ENCODE peak calls at places on chromosome 15, in ten cellular contexts. T, Y, Z, A, V, W, M, G, X and F are unnamed samples.

GRCh38 chr15:72229076-72229946 is 1.7 kb downstream of the PKM start:
- DNase-seq in X (no peak), G (no peak), A (peak), M (no peak), T (peak), Y (no peak), Z (no peak), V (no peak), W (no peak), F (peak)

GRCh38 chr15:96331942-96332853 is 1.7 kb downstream of the NR2F2 start:
- DNase-seq in W (no peak), Y (no peak), V (peak), T (peak), G (peak), Z (no peak), A (peak), M (no peak), X (no peak), F (no peak)

GRCh38 chr15:57747206-57747605 is 40.7 kb downstream of the POLR2M start:
- DNase-seq in X (no peak), T (no peak), W (no peak), V (no peak), Z (no peak), Y (no peak), G (no peak), A (peak), M (no peak), F (no peak)

GRCh38 chr15:58043192-58043903 is 22.2 kb downstream of the ALDH1A2 start:
- DNase-seq in M (no peak), Y (peak), Z (no peak), X (no peak), T (peak), V (peak), A (peak), G (peak), W (peak), F (no peak)

GRCh38 chr15:65862682-65863081 is 6.6 kb upstream of the RAB11A start:
- DNase-seq in T (peak), W (peak), V (peak), X (no peak), Z (no peak), M (peak), Y (no peak), G (no peak), A (peak), F (no peak)

GRCh38 chr15:57259511-57260143 is 116.7 kb upstream of the CGNL1 start:
- DNase-seq in V (no peak), X (no peak), G (no peak), Y (no peak), W (no peak), A (no peak), M (no peak), Z (no peak), T (peak), F (peak)

GRCh38 chr15:32692286-32692685 is 25.5 kb upstream of the GREM1 start:
- DNase-seq in M (no peak), A (no peak), W (no peak), X (no peak), Z (no peak), G (no peak), T (no peak), Y (no peak), V (no peak), F (no peak)

GRCh38 chr15:85402195-85402921 is 22.0 kb downstream of the AKAP13 start:
- DNase-seq in Y (no peak), T (no peak), Z (no peak), A (peak), W (no peak), X (no peak), G (no peak), M (no peak), V (no peak), F (no peak)

GRCh38 chr15:93121994-93122910 is 33.2 kb upstream of the RGMA start:
- DNase-seq in Y (no peak), X (no peak), V (no peak), T (no peak), A (no peak), M (no peak), W (no peak), Z (no peak), G (no peak), F (no peak)

GRCh38 chr15:82699726-82700125 is 9.9 kb downstream of the AP3B2 start:
- DNase-seq in T (peak), Y (no peak), Z (no peak), A (peak), W (peak), V (no peak), M (no peak), X (no peak), G (no peak), F (no peak)

GRCh38 chr15:91186892-91187644 is 87.0 kb downstream of the SV2B start:
- DNase-seq in T (peak), V (peak), A (no peak), G (no peak), X (peak), Y (no peak), Z (no peak), M (no peak), W (peak), F (no peak)

GRCh38 chr15:57572463-57572862 is 19.2 kb upstream of the MYZAP start:
- DNase-seq in A (peak), G (no peak), T (no peak), V (no peak), M (no peak), W (no peak), Y (no peak), X (no peak), Z (peak), F (no peak)

GRCh38 chr15:59166601-59167265 is 39.9 kb upstream of the LDHAL6B start:
- DNase-seq in X (no peak), G (no peak), A (no peak), Y (no peak), T (peak), Z (no peak), M (no peak), V (no peak), W (no peak), F (no peak)

GRCh38 chr15:85793641-85794597 is 806 bp downstream of the KLHL25 start:
- DNase-seq in X (no peak), A (peak), Z (no peak), V (peak), G (peak), M (no peak), Y (no peak), W (peak), T (peak), F (peak)

GRCh38 chr15:88166330-88166993 is 90.1 kb downstream of the NTRK3 start:
- DNase-seq in G (no peak), A (no peak), Y (no peak), W (peak), X (no peak), Z (no peak), V (peak), M (no peak), T (peak), F (no peak)

GRCh38 chr15:91950631-91951384 is 97.3 kb downstream of the SLCO3A1 start:
- DNase-seq in T (no peak), V (no peak), X (no peak), W (no peak), Y (no peak), A (no peak), M (no peak), Z (no peak), G (no peak), F (no peak)

GRCh38 chr15:80210612-80211554 is 41.1 kb downstream of the CTXND1 start:
- DNase-seq in T (no peak), Y (no peak), Z (no peak), X (peak), V (no peak), W (no peak), A (no peak), G (no peak), M (no peak), F (no peak)

GRCh38 chr15:63610209-63610841 is 13.1 kb downstream of the FBXL22 start:
- DNase-seq in Z (peak), W (peak), X (peak), Y (peak), M (peak), G (no peak), T (peak), V (peak), A (peak), F (no peak)

GRCh38 chr15:88745075-88745474 is 58.2 kb upstream of the ACAN start:
- DNase-seq in G (no peak), M (no peak), Z (peak), W (no peak), T (no peak), A (peak), Y (no peak), X (no peak), V (no peak), F (no peak)

GRCh38 chr15:58447244-58448010 is 15.6 kb downstream of the LIPC start:
- DNase-seq in W (no peak), T (no peak), M (no peak), V (no peak), X (no peak), A (peak), Z (peak), Y (no peak), G (no peak), F (no peak)

GRCh38 chr15:49079340-49080039 is 33.2 kb upstream of the SECISBP2L start:
- DNase-seq in Z (no peak), V (no peak), W (no peak), X (no peak), A (no peak), T (peak), Y (no peak), G (no peak), M (no peak), F (no peak)
- TF ChIP-seq CTCF in Z (no peak), V (no peak), W (no peak), X (no peak), A (no peak), T (no peak), Y (no peak), G (no peak), M (no peak), F (no peak)

GRCh38 chr15:68316061-68316804 is 38.7 kb downstream of the FEM1B start:
- DNase-seq in M (no peak), A (no peak), V (no peak), T (peak), Y (no peak), X (no peak), Z (no peak), W (peak), G (no peak), F (peak)
- TF ChIP-seq CTCF in M (no peak), A (peak), V (peak), T (peak), Y (peak), X (peak), Z (no peak), W (no peak), G (no peak), F (no peak)

DNA sequence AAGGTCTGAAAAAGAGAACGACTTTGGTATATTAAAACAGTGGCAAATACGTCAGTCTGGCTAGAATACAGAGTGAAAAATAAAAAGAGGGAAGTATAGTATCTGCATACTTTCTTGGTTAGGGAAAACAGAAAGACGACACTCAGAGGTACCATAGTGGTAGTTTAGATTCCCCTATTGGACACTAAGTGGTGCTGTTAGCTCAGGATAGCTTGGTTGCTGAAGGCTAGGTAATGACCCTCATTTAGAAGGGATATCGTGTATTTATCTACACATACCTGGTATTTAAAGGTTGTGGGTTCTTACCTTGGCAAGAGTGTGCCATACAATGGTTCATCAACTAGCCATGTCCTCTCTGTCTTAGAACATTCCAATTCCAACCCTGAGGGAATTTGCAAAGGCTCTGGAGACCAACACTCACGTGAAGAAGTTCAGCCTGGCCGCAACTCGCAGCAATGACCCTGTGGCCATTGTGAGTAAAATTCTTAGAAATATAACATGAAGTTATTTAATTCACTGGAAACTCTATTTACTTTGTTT is 31.0 kb downstream of the TMOD2 start:
- DNase-seq in M (no peak), W (no peak), Y (no peak), T (no peak), G (no peak), V (peak), A (no peak), X (no peak), Z (no peak), F (no peak)
- TF ChIP-seq CTCF in M (no peak), W (no peak), Y (peak), T (peak), G (no peak), V (peak), A (no peak), X (peak), Z (peak), F (no peak)

GRCh38 chr15:70873232-70874054 is 18.8 kb downstream of the THAP10 start:
- DNase-seq in Y (no peak), V (no peak), T (no peak), W (no peak), Z (no peak), A (no peak), G (no peak), X (no peak), M (no peak), F (no peak)

GRCh38 chr15:70876683-70877082 is 15.6 kb downstream of the THAP10 start:
- DNase-seq in Y (no peak), Z (no peak), X (no peak), T (no peak), V (no peak), M (no peak), A (no peak), G (no peak), W (no peak), F (no peak)

GRCh38 chr15:70879386-70879785 is 12.8 kb downstream of the THAP10 start:
- DNase-seq in T (no peak), X (no peak), Y (no peak), G (no peak), V (no peak), Z (no peak), A (peak), W (no peak), M (no peak), F (no peak)

GRCh38 chr15:70876011-70876410 is 16.2 kb downstream of the THAP10 start:
- DNase-seq in G (no peak), V (no peak), W (no peak), A (no peak), Y (no peak), M (no peak), T (no peak), X (no peak), Z (no peak), F (no peak)

GRCh38 chr15:70875001-70875782 is 17.0 kb downstream of the THAP10 start:
- DNase-seq in M (no peak), A (peak), X (no peak), T (no peak), Y (no peak), V (peak), Z (no peak), W (no peak), G (no peak), F (no peak)
- TF ChIP-seq CTCF in M (no peak), A (peak), X (peak), T (peak), Y (peak), V (peak), Z (peak), W (no peak), G (no peak), F (no peak)

DNA sequence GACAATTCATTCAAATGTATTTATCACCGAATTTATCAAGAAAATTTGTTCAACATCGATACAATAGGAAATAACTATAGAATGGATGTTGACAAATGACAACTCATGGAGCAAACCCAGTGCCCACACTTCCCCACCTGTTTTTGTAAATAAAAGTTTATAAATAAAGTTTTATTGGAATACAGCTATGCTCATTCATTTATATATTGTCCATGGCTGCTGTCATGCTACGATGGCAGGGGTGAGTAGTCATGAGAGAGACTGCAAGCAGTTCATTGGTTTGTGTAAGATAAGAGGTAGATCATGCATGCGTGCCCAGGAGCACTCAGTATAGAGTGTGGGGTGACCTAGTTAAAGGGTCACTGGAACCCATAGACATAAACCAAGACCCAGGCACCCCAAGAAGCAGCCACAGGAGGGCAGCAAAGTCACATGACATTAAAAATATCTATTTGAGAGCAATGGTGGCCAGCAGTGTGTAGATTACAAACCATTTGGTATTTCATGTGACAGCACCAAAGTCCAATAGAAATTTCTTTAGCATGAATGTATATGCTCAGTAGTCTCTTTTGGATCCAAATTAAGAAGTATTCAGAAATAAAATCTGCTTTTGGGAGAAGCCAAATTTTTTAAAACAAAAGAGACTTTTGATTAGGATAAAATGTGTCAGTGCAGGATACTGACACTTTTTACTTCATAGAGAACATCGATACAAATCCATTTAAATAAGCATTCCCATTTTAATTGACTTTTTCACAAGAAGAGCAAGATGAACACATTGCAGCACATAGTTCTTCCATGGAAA is 794.8 kb downstream of the MCTP2 start:
- DNase-seq in Y (no peak), V (peak), A (peak), G (no peak), X (no peak), Z (no peak), W (peak), T (peak), M (no peak), F (no peak)
- TF ChIP-seq CTCF in Y (peak), V (peak), A (peak), G (peak), X (peak), Z (peak), W (peak), T (peak), M (no peak), F (no peak)

GRCh38 chr15:100682468-100682867 is 80.1 kb downstream of the ASB7 start:
- DNase-seq in V (no peak), Z (no peak), G (no peak), Y (no peak), M (no peak), W (no peak), T (no peak), A (no peak), X (no peak), F (no peak)

GRCh38 chr15:100683434-100683833 is 81.0 kb downstream of the ASB7 start:
- DNase-seq in X (no peak), Z (no peak), W (no peak), T (no peak), Y (no peak), A (no peak), G (no peak), V (no peak), M (no peak), F (no peak)

GRCh38 chr15:100686725-100687488 is 84.5 kb downstream of the ASB7 start:
- DNase-seq in W (no peak), A (peak), V (no peak), T (no peak), Y (no peak), X (no peak), G (no peak), Z (peak), M (no peak), F (no peak)

GRCh38 chr15:100686021-100686724 is 83.8 kb downstream of the ASB7 start:
- DNase-seq in W (no peak), Y (no peak), Z (no peak), A (peak), T (no peak), X (no peak), V (no peak), G (no peak), M (no peak), F (no peak)

DNA sequence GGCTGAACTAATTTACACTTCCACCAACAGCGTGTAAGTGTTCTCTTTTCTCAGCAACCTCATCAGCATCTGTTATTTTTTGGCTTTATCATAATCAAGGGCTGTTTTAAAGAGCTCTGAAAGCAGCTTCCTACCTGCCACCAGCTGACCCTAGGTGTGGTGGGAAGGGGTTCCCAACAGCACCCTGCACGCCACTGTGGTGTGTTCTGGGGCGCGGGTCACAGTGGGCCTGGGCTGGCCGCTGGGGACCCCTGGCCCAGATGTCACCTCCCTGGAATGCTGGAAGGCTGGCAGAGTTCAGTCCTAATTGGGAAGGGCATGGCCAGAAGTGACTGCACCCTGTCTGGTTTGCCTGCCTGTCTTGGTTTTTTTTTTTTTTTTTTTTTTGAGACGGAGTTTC is 82.2 kb downstream of the ASB7 start:
- DNase-seq in V (no peak), A (no peak), T (no peak), M (no peak), Z (no peak), Y (no peak), W (no peak), X (no peak), G (no peak), F (no peak)
- TF ChIP-seq CTCF in V (no peak), A (no peak), T (no peak), M (no peak), Z (no peak), Y (no peak), W (no peak), X (no peak), G (no peak), F (no peak)

DNA sequence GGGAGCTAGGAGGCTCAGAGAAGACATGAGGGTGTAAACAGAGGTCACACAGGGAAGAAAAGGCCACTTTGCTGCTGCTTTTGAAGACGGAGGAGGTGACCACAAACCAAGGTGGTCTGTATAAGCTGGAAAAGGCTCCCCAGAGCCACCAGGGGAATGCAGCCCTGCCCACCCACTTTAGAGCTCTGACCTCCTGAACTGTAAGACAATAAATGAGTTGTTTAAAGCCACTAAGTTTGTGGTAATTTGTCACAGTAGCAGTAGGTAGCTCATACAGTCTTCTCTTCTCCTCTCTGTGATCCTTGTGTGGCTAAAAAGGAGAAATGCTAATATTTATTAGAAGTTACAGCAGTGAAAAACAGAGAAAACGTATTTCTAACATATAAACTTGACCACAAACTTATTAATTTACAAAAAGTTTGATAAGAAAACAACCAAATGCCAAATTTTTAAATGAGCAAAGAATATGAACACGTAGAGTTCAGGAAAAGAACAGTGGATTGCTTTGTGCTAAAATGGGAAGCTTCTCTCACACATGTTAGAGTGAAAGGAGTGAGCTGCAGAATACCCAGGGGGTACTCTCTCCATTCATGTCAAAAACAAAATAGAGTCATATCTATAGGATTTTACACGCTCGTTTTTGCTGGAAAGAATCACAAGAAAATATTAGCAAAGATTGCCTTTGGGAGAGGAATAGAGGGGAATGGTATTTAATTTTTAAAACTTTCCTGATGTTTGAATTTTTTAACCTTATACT is 71.0 kb downstream of the NOX5 start:
- DNase-seq in Z (no peak), A (no peak), W (no peak), X (no peak), Y (no peak), V (no peak), T (no peak), M (no peak), G (no peak), F (no peak)
- TF ChIP-seq CTCF in Z (no peak), A (no peak), W (no peak), X (no peak), Y (no peak), V (no peak), T (no peak), M (no peak), G (no peak), F (no peak)

GRCh38 chr15:60899322-60899966 is 329.7 kb downstream of the RORA start:
- DNase-seq in G (no peak), V (no peak), W (no peak), M (no peak), X (no peak), Z (no peak), Y (no peak), A (no peak), T (no peak), F (no peak)

GRCh38 chr15:60903221-60903620 is 325.9 kb downstream of the RORA start:
- DNase-seq in W (no peak), G (no peak), Y (no peak), A (no peak), X (no peak), V (no peak), T (no peak), Z (no peak), M (no peak), F (no peak)

GRCh38 chr15:60899967-60900356 is 329.1 kb downstream of the RORA start:
- DNase-seq in X (no peak), G (no peak), T (no peak), A (no peak), M (no peak), Y (no peak), W (no peak), V (no peak), Z (no peak), F (no peak)

GRCh38 chr15:60901647-60902046 is 327.5 kb downstream of the RORA start:
- DNase-seq in A (no peak), G (no peak), X (no peak), M (no peak), Y (no peak), W (no peak), V (no peak), Z (no peak), T (no peak), F (no peak)

GRCh38 chr15:60898896-60899295 is 330.2 kb downstream of the RORA start:
- DNase-seq in M (no peak), A (no peak), W (no peak), V (no peak), T (no peak), G (no peak), X (no peak), Z (no peak), Y (no peak), F (no peak)
- TF ChIP-seq CTCF in M (no peak), A (no peak), W (no peak), V (no peak), T (peak), G (no peak), X (no peak), Z (no peak), Y (no peak), F (no peak)